ENCODE peak calls at places on chromosome X, in seven cellular contexts. Y is breast epithelium, X is bronchial epithelial cell, L is fibroblast of the conjunctiva, F is cortex of kidney, U is RKO, G is iris pigment epithelial cell. C is an unnamed sample.

GRCh38 chrX:102546818-102547493 is 30.4 kb upstream of the TMSB15A start:
- DNase-seq in X (no peak), U (no peak), Y (no peak), F (no peak), G (peak), L (no peak), C (no peak)

GRCh38 chrX:57900961-57901360 is 9.3 kb downstream of the ZXDA start:
- DNase-seq in G (peak), Y (no peak), F (no peak), L (no peak), U (no peak), X (no peak), C (peak)

GRCh38 chrX:42247241-42247640 is 323.9 kb upstream of the CASK start:
- DNase-seq in F (no peak), Y (no peak), L (no peak), G (peak), X (peak), U (no peak), C (no peak)

GRCh38 chrX:41064028-41064427 is 21.2 kb upstream of the USP9X start:
- DNase-seq in L (no peak), G (peak), U (no peak), X (peak), Y (no peak), F (no peak), C (no peak)

GRCh38 chrX:153970398-153971123 is 1.1 kb downstream of the HCFC1 start:
- DNase-seq in L (peak), Y (no peak), U (peak), X (no peak), F (no peak), G (peak), C (peak)

GRCh38 chrX:101390664-101391525 is at the start of gene RPL36A:
- DNase-seq in F (no peak), G (peak), L (peak), U (peak), X (peak), Y (peak), C (peak)

GRCh38 chrX:29478336-29479069 is 736.9 kb upstream of the MAGEB2 start:
- DNase-seq in Y (no peak), L (peak), X (peak), F (no peak), U (peak), G (peak), C (no peak)

GRCh38 chrX:101619336-101619735 is 1.5 kb upstream of the ARMCX6 start:
- DNase-seq in G (peak), U (peak), X (no peak), Y (no peak), F (no peak), L (no peak), C (no peak)

GRCh38 chrX:12950851-12951589 is 23.9 kb upstream of the TMSB4X start:
- DNase-seq in U (no peak), X (no peak), G (no peak), F (no peak), Y (no peak), L (no peak), C (no peak)

GRCh38 chrX:53476371-53476770 is 42.2 kb upstream of the HSD17B10 start:
- DNase-seq in G (peak), U (peak), X (peak), L (no peak), F (no peak), Y (no peak), C (no peak)

GRCh38 chrX:133350751-133351150 is 64.5 kb downstream of the GPC4 start:
- DNase-seq in U (no peak), Y (no peak), F (no peak), L (peak), X (peak), G (peak), C (no peak)

GRCh38 chrX:153981771-153982533 is 9.4 kb downstream of the TMEM187 start:
- DNase-seq in L (no peak), G (peak), F (no peak), U (no peak), Y (no peak), X (no peak), C (no peak)

GRCh38 chrX:130974323-130974722 is 71.3 kb upstream of the ENOX2 start:
- DNase-seq in Y (no peak), F (no peak), U (peak), L (no peak), G (peak), X (peak), C (peak)

GRCh38 chrX:130071611-130072349 is 38.5 kb downstream of the ELF4 start:
- DNase-seq in U (no peak), X (no peak), F (no peak), Y (no peak), G (no peak), L (no peak), C (no peak)

GRCh38 chrX:150329888-150330287 is 33.2 kb upstream of the MAMLD1 start:
- DNase-seq in U (no peak), L (no peak), G (no peak), F (no peak), X (no peak), Y (no peak), C (no peak)

GRCh38 chrX:110119480-110119879 is 116.6 kb downstream of the TMEM164 start:
- DNase-seq in U (no peak), X (no peak), Y (no peak), L (no peak), F (no peak), G (no peak), C (no peak)

GRCh38 chrX:118507766-118508165 is 12.2 kb downstream of the DOCK11 start:
- DNase-seq in Y (no peak), G (no peak), U (no peak), F (no peak), X (peak), L (no peak), C (no peak)

GRCh38 chrX:72604112-72604511 is 31.5 kb upstream of the HDAC8 start:
- DNase-seq in U (no peak), F (no peak), L (no peak), Y (no peak), G (no peak), X (no peak), C (no peak)

GRCh38 chrX:71222929-71223328 is at the start of gene GJB1:
- DNase-seq in L (no peak), U (no peak), G (no peak), F (no peak), X (no peak), Y (no peak), C (no peak)

GRCh38 chrX:19758536-19758935 is 128.9 kb downstream of the SH3KBP1 start:
- DNase-seq in F (no peak), X (peak), G (no peak), U (no peak), L (no peak), Y (no peak), C (no peak)

GRCh38 chrX:12771445-12772069 is 19.7 kb upstream of the PRPS2 start:
- DNase-seq in U (no peak), Y (no peak), F (no peak), G (peak), L (peak), X (no peak), C (no peak)

GRCh38 chrX:41334866-41335589 is 1.1 kb downstream of the DDX3X start:
- DNase-seq in X (no peak), F (no peak), G (peak), U (peak), L (no peak), Y (peak), C (no peak)

GRCh38 chrX:140343226-140343873 is 161.5 kb downstream of the SOX3 start:
- DNase-seq in U (peak), X (peak), Y (no peak), G (peak), F (no peak), L (no peak), C (no peak)

GRCh38 chrX:54358424-54359211 is 772 bp upstream of the WNK3 start:
- DNase-seq in Y (peak), U (no peak), X (peak), L (peak), F (no peak), G (peak), C (no peak)

GRCh38 chrX:9786839-9787635 is 808 bp downstream of the SHROOM2 start:
- DNase-seq in U (no peak), G (no peak), Y (no peak), L (no peak), F (no peak), X (peak), C (no peak)

GRCh38 chrX:40360557-40360956 is 220.2 kb upstream of the ATP6AP2 start:
- DNase-seq in F (no peak), G (no peak), X (no peak), Y (no peak), L (no peak), U (no peak), C (no peak)

GRCh38 chrX:123184199-123184857 is at the start of gene GRIA3:
- DNase-seq in U (no peak), G (no peak), Y (no peak), F (no peak), X (peak), L (no peak), C (no peak)

GRCh38 chrX:10761447-10761846 is 141.1 kb upstream of the MID1 start:
- DNase-seq in L (no peak), X (peak), Y (no peak), G (no peak), U (no peak), F (no peak), C (no peak)

GRCh38 chrX:41335590-41336331 is 1.8 kb downstream of the DDX3X start:
- DNase-seq in X (no peak), Y (no peak), F (no peak), G (peak), L (no peak), U (peak), C (peak)

GRCh38 chrX:2478546-2479419 is 22.0 kb downstream of the DHRSX start:
- DNase-seq in Y (no peak), F (no peak), G (no peak), U (no peak), X (no peak), L (no peak), C (no peak)

GRCh38 chrX:12975670-12975965 is 708 bp downstream of the TMSB4X start:
- DNase-seq in Y (no peak), F (no peak), G (no peak), X (no peak), U (no peak), L (no peak), C (no peak)

GRCh38 chrX:134948333-134949241 is 42.2 kb upstream of the SMIM10 start:
- DNase-seq in U (peak), X (peak), L (no peak), Y (no peak), G (peak), F (no peak), C (peak)

GRCh38 chrX:11641368-11641767 is 24.4 kb downstream of the ARHGAP6 start:
- DNase-seq in L (no peak), G (peak), U (no peak), Y (no peak), X (no peak), F (no peak), C (no peak)

GRCh38 chrX:79506001-79506400 is 138.9 kb upstream of the ITM2A start:
- DNase-seq in U (no peak), L (no peak), G (no peak), F (no peak), X (peak), Y (no peak), C (no peak)

GRCh38 chrX:79325263-79325958 is 41.7 kb downstream of the ITM2A start:
- DNase-seq in L (no peak), X (no peak), F (no peak), U (no peak), Y (no peak), G (no peak), C (no peak)

C was measured in stromal cell of bone marrow.